ENCODE peak calls at places on chromosomes 2 and 18, in five cellular contexts. One of them, this sample, is unnamed.

GRCh38 chr2:70942900-70943871 is 7.5 kb downstream of the ATP6V1B1 start:
- DNase-seq in H9: peak
- DNase-seq in HepG2: no peak
- DNase-seq in endothelial cell of umbilical vein: no peak
- DNase-seq in HCT116: no peak
- DNase-seq in this sample: peak

GRCh38 chr2:151189125-151189524 is 72.5 kb downstream of the RBM43 start:
- DNase-seq in H9: no peak
- DNase-seq in HepG2: no peak
- DNase-seq in endothelial cell of umbilical vein: no peak
- DNase-seq in HCT116: no peak
- DNase-seq in this sample: no peak

GRCh38 chr18:65975536-65975935 is 224.7 kb downstream of the CDH7 start:
- DNase-seq in H9: no peak
- DNase-seq in HepG2: no peak
- DNase-seq in endothelial cell of umbilical vein: peak
- DNase-seq in HCT116: no peak
- DNase-seq in this sample: no peak

GRCh38 chr18:43744960-43745740 is 467.9 kb upstream of the SYT4 start:
- DNase-seq in H9: no peak
- DNase-seq in HepG2: no peak
- DNase-seq in endothelial cell of umbilical vein: no peak
- DNase-seq in HCT116: no peak
- DNase-seq in this sample: no peak

GRCh38 chr18:35071819-35072247 is 30.6 kb downstream of the MAPRE2 start:
- DNase-seq in H9: no peak
- DNase-seq in HepG2: no peak
- DNase-seq in endothelial cell of umbilical vein: peak
- DNase-seq in HCT116: no peak
- DNase-seq in this sample: no peak

GRCh38 chr2:177165103-177165583 is 47.5 kb upstream of the HNRNPA3 start:
- DNase-seq in H9: no peak
- DNase-seq in HepG2: no peak
- DNase-seq in endothelial cell of umbilical vein: peak
- DNase-seq in HCT116: no peak
- DNase-seq in this sample: no peak

GRCh38 chr2:97717618-97718005 is 4.2 kb downstream of the ZAP70 start:
- DNase-seq in H9: no peak
- DNase-seq in HepG2: no peak
- DNase-seq in endothelial cell of umbilical vein: no peak
- DNase-seq in HCT116: no peak
- DNase-seq in this sample: no peak

GRCh38 chr18:12637901-12638633 is 19.8 kb downstream of the SPIRE1 start:
- DNase-seq in H9: no peak
- DNase-seq in HepG2: no peak
- DNase-seq in endothelial cell of umbilical vein: no peak
- DNase-seq in HCT116: no peak
- DNase-seq in this sample: no peak

GRCh38 chr2:191637182-191638078 is 40.5 kb upstream of the NABP1 start:
- DNase-seq in H9: no peak
- DNase-seq in HepG2: peak
- DNase-seq in endothelial cell of umbilical vein: peak
- DNase-seq in HCT116: peak
- DNase-seq in this sample: no peak

GRCh38 chr2:112634153-112634873 is 11.4 kb upstream of the SLC20A1 start:
- DNase-seq in H9: no peak
- DNase-seq in HepG2: no peak
- DNase-seq in endothelial cell of umbilical vein: no peak
- DNase-seq in HCT116: no peak
- DNase-seq in this sample: no peak

GRCh38 chr2:98538280-98539041 is 69.9 kb downstream of the COA5 start:
- DNase-seq in H9: no peak
- DNase-seq in HepG2: no peak
- DNase-seq in endothelial cell of umbilical vein: no peak
- DNase-seq in HCT116: no peak
- DNase-seq in this sample: no peak

GRCh38 chr18:3117493-3118192 is 102.1 kb downstream of the MYOM1 start:
- DNase-seq in H9: no peak
- DNase-seq in HepG2: peak
- DNase-seq in endothelial cell of umbilical vein: no peak
- DNase-seq in HCT116: no peak
- DNase-seq in this sample: no peak

GRCh38 chr18:12290086-12290485 is 18.0 kb upstream of the TUBB6 start:
- DNase-seq in H9: no peak
- DNase-seq in HepG2: no peak
- DNase-seq in endothelial cell of umbilical vein: no peak
- DNase-seq in HCT116: no peak
- DNase-seq in this sample: no peak

GRCh38 chr2:143955416-143956075 is 564.4 kb downstream of the ZEB2 start:
- DNase-seq in H9: no peak
- DNase-seq in HepG2: no peak
- DNase-seq in endothelial cell of umbilical vein: no peak
- DNase-seq in HCT116: no peak
- DNase-seq in this sample: no peak

GRCh38 chr2:88897718-88898117 is 206.2 kb downstream of the RPIA start:
- DNase-seq in H9: no peak
- DNase-seq in HepG2: no peak
- DNase-seq in endothelial cell of umbilical vein: no peak
- DNase-seq in HCT116: no peak
- DNase-seq in this sample: no peak

GRCh38 chr18:77063256-77063655 is 69.3 kb downstream of the MBP start:
- DNase-seq in H9: no peak
- DNase-seq in HepG2: no peak
- DNase-seq in endothelial cell of umbilical vein: no peak
- DNase-seq in HCT116: no peak
- DNase-seq in this sample: no peak
- H3K9ac ChIP-seq in H9: no peak
- H3K9ac ChIP-seq in HepG2: no peak
- H3K9ac ChIP-seq in endothelial cell of umbilical vein: no peak
- H3K9ac ChIP-seq in HCT116: no peak
- H3K9ac ChIP-seq in this sample: no peak

DNA sequence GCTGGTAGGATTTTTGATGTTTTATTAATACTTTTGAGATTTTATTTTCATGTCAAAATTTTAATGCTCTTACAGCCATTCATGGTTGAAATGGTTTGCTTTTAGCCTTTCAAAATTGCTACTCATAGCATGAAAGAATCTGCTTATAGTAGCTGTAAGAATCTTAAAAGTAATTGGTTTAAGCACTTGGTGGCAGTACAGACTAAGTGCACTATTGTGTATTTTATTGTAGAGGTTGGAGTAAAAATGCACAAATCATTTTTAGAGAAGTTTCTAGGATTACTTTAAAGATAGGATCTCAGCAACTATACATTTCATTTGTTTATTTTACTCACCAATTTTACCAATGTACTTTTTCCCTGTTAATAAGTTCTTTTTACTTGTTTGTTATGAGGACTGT is 205.8 kb downstream of the SPAG16 start:
- DNase-seq in H9: no peak
- DNase-seq in HepG2: no peak
- DNase-seq in endothelial cell of umbilical vein: no peak
- DNase-seq in HCT116: no peak
- DNase-seq in this sample: no peak
- TF ChIP-seq CTCF in H9: peak
- TF ChIP-seq CTCF in HepG2: no peak
- TF ChIP-seq CTCF in endothelial cell of umbilical vein: no peak
- TF ChIP-seq CTCF in HCT116: no peak
- TF ChIP-seq CTCF in this sample: peak

GRCh38 chr2:234994340-234995321 is 42.8 kb downstream of the SH3BP4 start:
- DNase-seq in H9: no peak
- DNase-seq in HepG2: peak
- DNase-seq in endothelial cell of umbilical vein: no peak
- DNase-seq in HCT116: no peak
- DNase-seq in this sample: peak
- H3K9ac ChIP-seq in H9: no peak
- H3K9ac ChIP-seq in HepG2: peak
- H3K9ac ChIP-seq in endothelial cell of umbilical vein: no peak
- H3K9ac ChIP-seq in HCT116: no peak
- H3K9ac ChIP-seq in this sample: no peak

GRCh38 chr18:33201509-33201926 is 239.0 kb downstream of the CCDC178 start:
- DNase-seq in H9: peak
- DNase-seq in HepG2: peak
- DNase-seq in endothelial cell of umbilical vein: peak
- DNase-seq in HCT116: no peak
- DNase-seq in this sample: peak
- TF ChIP-seq CTCF in H9: peak
- TF ChIP-seq CTCF in HepG2: peak
- TF ChIP-seq CTCF in endothelial cell of umbilical vein: peak
- TF ChIP-seq CTCF in HCT116: peak
- TF ChIP-seq CTCF in this sample: peak

GRCh38 chr2:163877316-163877715 is 141.5 kb upstream of the FIGN start:
- DNase-seq in H9: no peak
- DNase-seq in HepG2: no peak
- DNase-seq in endothelial cell of umbilical vein: peak
- DNase-seq in HCT116: no peak
- DNase-seq in this sample: no peak
- H3K9ac ChIP-seq in H9: no peak
- H3K9ac ChIP-seq in HepG2: no peak
- H3K9ac ChIP-seq in endothelial cell of umbilical vein: no peak
- H3K9ac ChIP-seq in HCT116: no peak
- H3K9ac ChIP-seq in this sample: no peak

DNA sequence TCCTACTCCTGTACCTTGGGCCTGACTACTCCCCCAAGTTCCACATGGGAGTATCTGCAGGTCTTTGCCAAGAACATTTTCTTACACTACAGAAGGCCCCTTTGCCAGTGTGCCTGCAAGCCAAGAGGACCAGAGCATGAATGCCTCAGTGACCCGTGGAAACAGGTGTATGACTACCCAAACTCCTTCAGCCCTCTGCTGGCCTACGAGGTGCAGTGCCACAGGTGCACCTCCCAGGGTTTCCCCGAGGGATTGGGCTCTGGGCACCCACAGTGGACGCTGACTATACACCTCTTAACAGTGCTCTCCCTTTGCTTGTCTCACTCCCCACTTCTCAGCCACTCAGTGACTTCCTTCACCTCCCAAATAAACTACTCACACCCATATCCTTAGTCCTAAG is 91.4 kb downstream of the COL6A3 start:
- DNase-seq in H9: peak
- DNase-seq in HepG2: peak
- DNase-seq in endothelial cell of umbilical vein: no peak
- DNase-seq in HCT116: peak
- DNase-seq in this sample: peak
- TF ChIP-seq CTCF in H9: peak
- TF ChIP-seq CTCF in HepG2: peak
- TF ChIP-seq CTCF in endothelial cell of umbilical vein: no peak
- TF ChIP-seq CTCF in HCT116: peak
- TF ChIP-seq CTCF in this sample: peak

GRCh38 chr2:197879844-197880408 is 75.5 kb downstream of the PLCL1 start:
- DNase-seq in H9: no peak
- DNase-seq in HepG2: no peak
- DNase-seq in endothelial cell of umbilical vein: no peak
- DNase-seq in HCT116: no peak
- DNase-seq in this sample: no peak
- H3K9ac ChIP-seq in H9: no peak
- H3K9ac ChIP-seq in HepG2: no peak
- H3K9ac ChIP-seq in endothelial cell of umbilical vein: no peak
- H3K9ac ChIP-seq in HCT116: no peak
- H3K9ac ChIP-seq in this sample: no peak

DNA sequence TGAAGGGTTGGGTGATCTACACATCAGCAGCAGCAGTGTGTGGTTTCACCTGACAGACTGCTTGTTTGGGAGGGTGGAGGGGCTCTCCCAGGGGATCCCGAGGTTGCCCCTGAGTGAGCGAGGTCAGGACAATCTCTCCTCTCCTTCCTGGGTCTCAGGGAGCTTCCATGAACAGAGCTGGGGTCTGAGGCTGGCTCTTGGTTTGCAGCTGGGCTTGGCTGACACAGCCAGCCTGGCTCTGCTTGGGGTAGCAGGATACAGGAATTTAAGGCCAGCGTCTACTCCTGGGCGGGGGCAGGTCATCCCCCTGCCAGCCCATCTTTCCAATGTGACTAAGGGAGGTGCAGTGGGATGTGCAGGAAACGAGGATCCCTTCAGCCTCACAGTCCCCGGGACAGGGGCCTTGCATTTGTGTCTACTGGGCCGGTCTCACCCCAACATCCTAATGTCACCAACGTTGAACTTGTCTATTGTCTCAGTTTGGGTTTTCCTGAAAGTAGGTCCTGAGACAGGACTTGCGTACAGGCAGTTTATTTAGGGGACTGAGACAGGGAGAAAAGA is 262.6 kb upstream of the HDAC4 start:
- DNase-seq in H9: no peak
- DNase-seq in HepG2: no peak
- DNase-seq in endothelial cell of umbilical vein: no peak
- DNase-seq in HCT116: no peak
- DNase-seq in this sample: no peak
- TF ChIP-seq CTCF in H9: no peak
- TF ChIP-seq CTCF in HepG2: no peak
- TF ChIP-seq CTCF in endothelial cell of umbilical vein: no peak
- TF ChIP-seq CTCF in HCT116: no peak
- TF ChIP-seq CTCF in this sample: no peak

DNA sequence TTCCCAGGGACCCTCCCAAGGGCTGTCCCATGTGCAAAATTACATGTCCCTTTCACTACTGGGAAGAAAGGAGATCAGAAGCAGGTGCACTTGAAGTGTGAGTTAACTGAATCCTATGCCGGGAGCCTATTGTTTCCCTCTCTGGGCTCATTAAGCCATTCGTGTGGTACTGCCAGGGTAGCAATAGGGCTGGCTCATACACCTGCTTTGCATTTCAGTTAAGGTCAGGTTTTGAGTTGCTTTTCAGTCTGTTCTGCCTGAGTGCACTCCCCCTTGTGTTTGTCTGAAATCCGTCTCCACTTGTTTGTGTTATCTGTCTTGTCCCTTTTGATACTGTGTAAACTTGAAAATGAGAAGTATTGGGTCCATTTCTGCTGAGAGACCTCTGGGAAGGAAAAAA is 1232.6 kb upstream of the NRXN1 start:
- DNase-seq in H9: peak
- DNase-seq in HepG2: no peak
- DNase-seq in endothelial cell of umbilical vein: no peak
- DNase-seq in HCT116: no peak
- DNase-seq in this sample: peak
- H3K9ac ChIP-seq in H9: no peak
- H3K9ac ChIP-seq in HepG2: no peak
- H3K9ac ChIP-seq in endothelial cell of umbilical vein: no peak
- H3K9ac ChIP-seq in HCT116: no peak
- H3K9ac ChIP-seq in this sample: no peak